ENCODE peak calls at places on chromosomes 4 and X, in five cellular contexts. One of them, this sample, is unnamed. For H3K4me1, the result is how much of the 10 kb centered on the place peaks cover.

GRCh38 chr4:105923507-105924238 is 28.4 kb downstream of the NPNT start:
- DNase-seq in neural progenitor cell: peak
- DNase-seq in neuronal stem cell: no peak
- DNase-seq in cardiac muscle cell: no peak
- DNase-seq in tibial nerve: peak
- DNase-seq in this sample: no peak

GRCh38 chrX:110003167-110004156 is 548 bp downstream of the TMEM164 start:
- DNase-seq in neural progenitor cell: no peak
- DNase-seq in cardiac muscle cell: no peak
- DNase-seq in tibial nerve: no peak
- DNase-seq in neuronal stem cell: no peak
- DNase-seq in this sample: peak

GRCh38 chr4:8754634-8755589 is 116.7 kb downstream of the HMX1 start:
- DNase-seq in neural progenitor cell: no peak
- DNase-seq in cardiac muscle cell: no peak
- DNase-seq in neuronal stem cell: no peak
- DNase-seq in tibial nerve: no peak
- DNase-seq in this sample: no peak

GRCh38 chr4:105369988-105370387 is 103.9 kb downstream of the PPA2 start:
- DNase-seq in neuronal stem cell: no peak
- DNase-seq in cardiac muscle cell: no peak
- DNase-seq in tibial nerve: no peak
- DNase-seq in neural progenitor cell: no peak
- DNase-seq in this sample: no peak

GRCh38 chr4:828641-829271 is 2.8 kb upstream of the CPLX1 start:
- DNase-seq in tibial nerve: no peak
- DNase-seq in neuronal stem cell: no peak
- DNase-seq in neural progenitor cell: peak
- DNase-seq in cardiac muscle cell: no peak
- DNase-seq in this sample: no peak

GRCh38 chr4:20253799-20254409 is 2.2 kb downstream of the SLIT2 start:
- DNase-seq in cardiac muscle cell: peak
- DNase-seq in neural progenitor cell: peak
- DNase-seq in tibial nerve: no peak
- DNase-seq in neuronal stem cell: peak
- DNase-seq in this sample: no peak

GRCh38 chr4:162506253-162506652 is 342.5 kb upstream of the FSTL5 start:
- DNase-seq in neural progenitor cell: no peak
- DNase-seq in cardiac muscle cell: peak
- DNase-seq in tibial nerve: no peak
- DNase-seq in neuronal stem cell: no peak
- DNase-seq in this sample: no peak

GRCh38 chr4:3832536-3833220 is 66.5 kb downstream of the ADRA2C start:
- DNase-seq in neuronal stem cell: no peak
- DNase-seq in neural progenitor cell: no peak
- DNase-seq in tibial nerve: no peak
- DNase-seq in cardiac muscle cell: no peak
- DNase-seq in this sample: no peak

GRCh38 chrX:12080265-12080664 is 58.0 kb upstream of the FRMPD4 start:
- DNase-seq in neural progenitor cell: peak
- DNase-seq in neuronal stem cell: peak
- DNase-seq in tibial nerve: peak
- DNase-seq in cardiac muscle cell: peak
- DNase-seq in this sample: no peak

DNA sequence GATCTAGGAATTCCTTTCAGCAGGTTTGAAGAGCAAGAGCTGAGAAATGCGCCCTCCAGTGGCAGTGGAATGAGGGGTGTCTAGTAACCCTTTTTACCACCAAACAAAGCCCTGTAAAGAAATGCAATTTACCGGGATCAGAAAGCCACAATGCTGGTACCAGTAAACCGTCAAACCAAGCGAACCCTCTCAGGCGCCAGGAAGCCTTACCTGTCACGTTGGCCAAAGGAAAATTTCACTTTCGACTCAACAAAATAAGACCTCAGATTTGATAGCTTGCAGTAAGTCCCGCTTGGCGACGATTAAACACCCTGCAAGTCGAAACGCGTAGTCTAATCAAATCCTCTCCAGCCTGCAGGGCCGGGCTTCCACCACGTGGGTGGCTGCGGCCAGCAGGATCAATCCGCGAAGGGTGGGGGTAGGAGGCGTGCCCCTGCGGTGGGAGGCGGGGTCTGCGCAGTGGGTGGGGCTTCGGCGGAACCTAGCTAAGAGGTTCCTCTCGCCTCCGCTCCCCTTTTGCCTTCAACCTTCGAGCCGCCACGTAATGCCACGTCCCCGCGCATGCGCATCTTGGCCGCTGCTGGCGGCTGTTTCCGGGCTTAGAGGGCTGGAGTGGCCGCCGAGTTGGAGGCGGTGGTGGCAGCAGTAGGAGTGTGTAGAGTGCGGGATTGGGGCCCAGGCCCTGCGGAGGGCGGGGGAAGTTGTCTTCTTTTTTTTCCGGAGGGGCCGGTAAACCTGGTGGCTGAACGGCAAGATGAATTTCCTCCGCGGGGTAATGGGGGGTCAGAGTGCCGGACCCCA is at the start of gene USO1:
- DNase-seq in tibial nerve: peak
- DNase-seq in cardiac muscle cell: peak
- DNase-seq in neuronal stem cell: peak
- DNase-seq in neural progenitor cell: peak
- DNase-seq in this sample: peak
- H3K4me1 ChIP-seq in tibial nerve: under half
- H3K4me1 ChIP-seq in cardiac muscle cell: under half
- H3K4me1 ChIP-seq in neuronal stem cell: under half
- H3K4me1 ChIP-seq in neural progenitor cell: under half
- H3K4me1 ChIP-seq in this sample: under half

GRCh38 chrX:125198546-125198945 is 121.1 kb upstream of the TEX13C start:
- DNase-seq in neuronal stem cell: no peak
- DNase-seq in tibial nerve: no peak
- DNase-seq in neural progenitor cell: no peak
- DNase-seq in cardiac muscle cell: no peak
- DNase-seq in this sample: no peak
- H3K4me3 ChIP-seq in neuronal stem cell: no peak
- H3K4me3 ChIP-seq in tibial nerve: no peak
- H3K4me3 ChIP-seq in neural progenitor cell: no peak
- H3K4me3 ChIP-seq in cardiac muscle cell: no peak
- H3K4me3 ChIP-seq in this sample: no peak

DNA sequence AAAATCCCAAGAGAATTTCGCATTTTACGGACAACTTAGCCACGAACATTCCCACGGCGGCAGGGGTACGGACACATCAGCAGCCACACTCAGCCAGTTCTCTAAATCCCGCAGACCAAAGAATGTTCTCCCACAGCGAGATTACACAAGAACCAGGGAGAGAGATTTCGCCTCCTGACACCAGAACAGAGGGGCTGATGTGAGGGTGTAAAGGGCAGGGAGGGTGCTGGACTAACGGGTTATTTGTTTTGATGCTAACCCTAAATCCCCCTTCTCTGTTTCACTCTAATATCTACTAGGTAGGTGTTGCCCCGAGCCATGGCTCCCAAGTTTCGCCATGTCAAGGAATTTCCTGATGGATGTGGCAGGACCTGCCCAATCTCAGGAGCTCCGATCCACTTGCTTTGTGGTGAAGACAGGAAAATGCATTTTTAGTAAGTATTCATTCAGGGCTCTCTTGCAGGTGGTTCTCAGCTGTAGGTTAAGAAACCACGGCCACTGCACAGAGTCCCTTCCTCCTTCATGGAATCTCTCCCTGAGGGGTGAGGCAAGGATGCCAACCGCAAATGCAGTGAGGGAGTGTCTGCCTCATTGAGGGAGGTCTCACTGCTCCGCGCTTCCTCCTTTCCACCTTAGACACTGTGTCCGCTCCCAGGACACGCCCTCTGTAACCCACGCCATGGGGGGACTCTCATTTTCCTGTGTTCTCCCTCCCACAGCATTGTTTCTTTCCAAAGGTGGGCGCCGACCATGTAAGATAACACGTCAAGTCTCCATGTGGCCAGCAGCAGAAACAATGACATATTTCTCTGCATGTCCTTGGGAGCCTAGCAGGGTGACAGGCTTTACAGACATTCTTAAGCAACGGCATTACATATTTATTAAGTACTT is 63.5 kb downstream of the SEPSECS start:
- DNase-seq in neural progenitor cell: no peak
- DNase-seq in tibial nerve: no peak
- DNase-seq in cardiac muscle cell: no peak
- DNase-seq in neuronal stem cell: no peak
- DNase-seq in this sample: no peak
- H3K4me1 ChIP-seq in neural progenitor cell: under half
- H3K4me1 ChIP-seq in tibial nerve: under half
- H3K4me1 ChIP-seq in cardiac muscle cell: under half
- H3K4me1 ChIP-seq in neuronal stem cell: under half
- H3K4me1 ChIP-seq in this sample: under half

GRCh38 chr4:152673489-152673888 is 6.3 kb downstream of the TMEM154 start:
- DNase-seq in tibial nerve: no peak
- DNase-seq in neuronal stem cell: no peak
- DNase-seq in cardiac muscle cell: no peak
- DNase-seq in neural progenitor cell: no peak
- DNase-seq in this sample: no peak

GRCh38 chr4:152674359-152674758 is 5.4 kb downstream of the TMEM154 start:
- DNase-seq in neural progenitor cell: peak
- DNase-seq in cardiac muscle cell: no peak
- DNase-seq in tibial nerve: no peak
- DNase-seq in neuronal stem cell: no peak
- DNase-seq in this sample: no peak

GRCh38 chr4:152679414-152680281 is at the start of gene TMEM154:
- DNase-seq in neuronal stem cell: peak
- DNase-seq in cardiac muscle cell: peak
- DNase-seq in neural progenitor cell: peak
- DNase-seq in tibial nerve: peak
- DNase-seq in this sample: peak

GRCh38 chr4:152678841-152679240 is 956 bp downstream of the TMEM154 start:
- DNase-seq in tibial nerve: no peak
- DNase-seq in cardiac muscle cell: no peak
- DNase-seq in neuronal stem cell: no peak
- DNase-seq in neural progenitor cell: peak
- DNase-seq in this sample: no peak

DNA sequence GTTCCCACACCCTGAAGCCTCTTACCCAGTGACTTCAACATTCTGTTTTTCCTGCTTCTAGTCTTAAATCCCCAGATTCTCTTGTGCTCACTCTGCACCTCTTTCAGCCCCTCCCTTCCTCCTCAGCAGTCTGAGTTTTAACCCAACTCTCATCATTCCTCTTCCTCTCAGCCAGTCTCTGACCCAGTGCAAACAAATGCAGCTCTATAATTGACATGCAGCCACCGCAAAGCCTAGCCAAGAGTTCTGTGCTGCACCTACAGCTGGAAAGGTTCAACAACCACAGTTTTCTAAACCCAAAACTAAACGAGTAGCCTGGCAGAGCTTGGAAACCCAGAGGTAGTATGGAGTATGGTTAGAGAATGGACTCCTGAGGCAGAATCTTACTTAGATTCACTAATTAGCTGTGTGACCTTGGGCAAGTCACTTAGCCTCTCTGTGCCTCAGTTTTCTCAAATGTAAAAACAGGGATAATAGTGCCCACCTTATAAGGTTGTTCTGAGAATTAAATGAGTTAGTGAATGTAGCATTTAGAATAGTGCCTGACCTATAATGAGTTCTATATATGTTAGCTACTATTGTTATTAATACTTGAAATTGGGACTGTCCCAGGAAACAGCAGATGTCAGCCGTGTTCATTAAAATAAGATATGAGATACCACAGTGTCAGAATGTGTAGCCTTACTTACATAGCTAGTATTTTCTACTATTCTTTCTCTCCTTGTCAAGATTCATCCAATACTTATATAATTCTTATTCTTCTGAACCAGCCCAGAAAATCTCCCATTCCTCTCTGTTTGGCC is 3.5 kb downstream of the TMEM154 start:
- DNase-seq in neuronal stem cell: no peak
- DNase-seq in neural progenitor cell: no peak
- DNase-seq in cardiac muscle cell: no peak
- DNase-seq in tibial nerve: no peak
- DNase-seq in this sample: no peak
- H3K4me3 ChIP-seq in neuronal stem cell: no peak
- H3K4me3 ChIP-seq in neural progenitor cell: no peak
- H3K4me3 ChIP-seq in cardiac muscle cell: no peak
- H3K4me3 ChIP-seq in tibial nerve: no peak
- H3K4me3 ChIP-seq in this sample: no peak

DNA sequence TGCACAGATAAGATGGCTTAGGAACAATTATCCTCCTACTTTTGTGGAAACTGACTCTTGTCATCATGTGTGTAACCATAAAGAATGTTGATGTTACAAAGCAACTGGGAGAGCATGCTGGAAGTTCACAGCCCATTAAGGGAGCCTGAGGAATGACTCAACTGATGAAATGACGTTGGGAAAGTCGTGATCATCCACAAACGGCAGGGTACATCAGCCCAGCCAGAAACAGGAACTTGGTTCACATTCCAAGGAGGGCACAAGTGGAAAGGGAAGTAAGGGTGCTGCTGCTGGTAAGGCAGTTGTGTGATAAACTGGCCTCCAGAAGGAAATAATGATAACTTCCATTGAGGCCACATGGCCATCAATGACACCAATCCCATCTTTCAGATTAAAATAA is 6.7 kb downstream of the TEC start:
- DNase-seq in cardiac muscle cell: no peak
- DNase-seq in neural progenitor cell: no peak
- DNase-seq in neuronal stem cell: no peak
- DNase-seq in tibial nerve: peak
- DNase-seq in this sample: no peak
- H3K4me1 ChIP-seq in cardiac muscle cell: under half
- H3K4me1 ChIP-seq in neural progenitor cell: under half
- H3K4me1 ChIP-seq in neuronal stem cell: under half
- H3K4me1 ChIP-seq in tibial nerve: under half
- H3K4me1 ChIP-seq in this sample: under half

GRCh38 chr4:4866124-4866832 is 6.8 kb downstream of the MSX1 start:
- DNase-seq in tibial nerve: no peak
- DNase-seq in neuronal stem cell: no peak
- DNase-seq in cardiac muscle cell: peak
- DNase-seq in neural progenitor cell: peak
- DNase-seq in this sample: no peak
- H3K4me3 ChIP-seq in tibial nerve: no peak
- H3K4me3 ChIP-seq in neuronal stem cell: peak
- H3K4me3 ChIP-seq in cardiac muscle cell: peak
- H3K4me3 ChIP-seq in neural progenitor cell: peak
- H3K4me3 ChIP-seq in this sample: no peak

DNA sequence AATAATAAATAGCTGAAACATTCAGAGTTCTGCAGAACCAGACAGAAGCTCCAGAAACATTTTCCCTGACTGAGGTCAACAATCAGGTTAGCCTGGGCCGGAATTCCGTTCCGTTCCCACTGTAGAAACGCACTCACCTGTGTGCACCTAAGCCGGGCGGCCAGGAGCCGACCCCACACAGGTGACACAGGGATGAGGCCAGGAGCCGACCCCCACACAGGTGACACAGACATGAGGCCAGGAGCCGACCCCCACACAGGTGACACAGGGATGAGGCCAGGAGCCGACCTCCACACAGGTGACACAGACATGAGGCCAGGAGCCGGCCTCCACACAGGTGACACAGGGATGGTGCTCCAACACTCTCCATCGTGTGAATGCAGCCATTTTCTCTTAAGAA is 21.9 kb downstream of the FAT1 start:
- DNase-seq in cardiac muscle cell: no peak
- DNase-seq in tibial nerve: no peak
- DNase-seq in neuronal stem cell: no peak
- DNase-seq in neural progenitor cell: no peak
- DNase-seq in this sample: no peak
- H3K4me1 ChIP-seq in cardiac muscle cell: under half
- H3K4me1 ChIP-seq in tibial nerve: under half
- H3K4me1 ChIP-seq in neuronal stem cell: under half
- H3K4me1 ChIP-seq in neural progenitor cell: under half
- H3K4me1 ChIP-seq in this sample: under half

GRCh38 chrX:41917517-41917916 is 5.8 kb downstream of the CASK start:
- DNase-seq in neural progenitor cell: no peak
- DNase-seq in neuronal stem cell: no peak
- DNase-seq in cardiac muscle cell: no peak
- DNase-seq in tibial nerve: no peak
- DNase-seq in this sample: no peak
- H3K4me3 ChIP-seq in neural progenitor cell: no peak
- H3K4me3 ChIP-seq in neuronal stem cell: no peak
- H3K4me3 ChIP-seq in cardiac muscle cell: no peak
- H3K4me3 ChIP-seq in tibial nerve: no peak
- H3K4me3 ChIP-seq in this sample: no peak

GRCh38 chr4:56219447-56219846 is 167.8 kb downstream of the AASDH start:
- DNase-seq in tibial nerve: no peak
- DNase-seq in cardiac muscle cell: no peak
- DNase-seq in neural progenitor cell: no peak
- DNase-seq in neuronal stem cell: no peak
- DNase-seq in this sample: no peak
- H3K4me1 ChIP-seq in tibial nerve: under half
- H3K4me1 ChIP-seq in cardiac muscle cell: under half
- H3K4me1 ChIP-seq in neural progenitor cell: under half
- H3K4me1 ChIP-seq in neuronal stem cell: under half
- H3K4me1 ChIP-seq in this sample: under half